ENCODE peak calls at places on chromosomes 16 and 17, in ten cellular contexts. One of them, this sample, is unnamed.

GRCh38 chr17:8122391-8122922 is 1.4 kb downstream of the HES7 start:
- DNase-seq in Karpas-422: no peak
- DNase-seq in GM12878: no peak
- DNase-seq in K562: no peak
- DNase-seq in GM23248: peak; percentile 72
- DNase-seq in keratinocyte: no peak
- DNase-seq in HCT116: no peak
- DNase-seq in neural progenitor cell: peak; percentile 57
- DNase-seq in PC-3: peak; percentile 5
- DNase-seq in mesendoderm: peak; percentile 42
- DNase-seq in this sample: no peak

GRCh38 chr16:1156983-1157638 is 4.2 kb downstream of the CACNA1H start:
- DNase-seq in HCT116: no peak
- DNase-seq in mesendoderm: no peak
- DNase-seq in K562: no peak
- DNase-seq in GM23248: no peak
- DNase-seq in keratinocyte: no peak
- DNase-seq in neural progenitor cell: no peak
- DNase-seq in PC-3: no peak
- DNase-seq in GM12878: no peak
- DNase-seq in Karpas-422: no peak
- DNase-seq in this sample: no peak

GRCh38 chr17:57356722-57357391 is 100.5 kb downstream of the MSI2 start:
- DNase-seq in neural progenitor cell: peak; percentile 74
- DNase-seq in GM12878: no peak
- DNase-seq in Karpas-422: peak; percentile 93
- DNase-seq in K562: no peak
- DNase-seq in mesendoderm: no peak
- DNase-seq in HCT116: no peak
- DNase-seq in keratinocyte: no peak
- DNase-seq in PC-3: no peak
- DNase-seq in GM23248: no peak
- DNase-seq in this sample: peak; percentile 96

GRCh38 chr16:72066747-72067146 is 3.7 kb downstream of the HPR start:
- DNase-seq in mesendoderm: peak; percentile 68
- DNase-seq in HCT116: peak; percentile 13
- DNase-seq in GM12878: no peak
- DNase-seq in GM23248: peak; percentile 65
- DNase-seq in Karpas-422: peak; percentile 68
- DNase-seq in neural progenitor cell: peak; percentile 56
- DNase-seq in K562: peak; percentile 46
- DNase-seq in PC-3: peak; percentile 42
- DNase-seq in keratinocyte: no peak
- DNase-seq in this sample: peak; percentile 47

GRCh38 chr16:10178079-10178478 is 4.1 kb downstream of the GRIN2A start:
- DNase-seq in neural progenitor cell: no peak
- DNase-seq in K562: no peak
- DNase-seq in Karpas-422: no peak
- DNase-seq in mesendoderm: peak; percentile 11
- DNase-seq in PC-3: peak; percentile 58
- DNase-seq in keratinocyte: peak; percentile 44
- DNase-seq in GM23248: no peak
- DNase-seq in HCT116: no peak
- DNase-seq in GM12878: no peak
- DNase-seq in this sample: no peak

GRCh38 chr16:81700071-81700779 is 78.9 kb upstream of the PLCG2 start:
- DNase-seq in GM12878: no peak
- DNase-seq in Karpas-422: no peak
- DNase-seq in keratinocyte: no peak
- DNase-seq in neural progenitor cell: no peak
- DNase-seq in GM23248: no peak
- DNase-seq in K562: no peak
- DNase-seq in mesendoderm: no peak
- DNase-seq in HCT116: no peak
- DNase-seq in PC-3: no peak
- DNase-seq in this sample: no peak

GRCh38 chr17:31327534-31328526 is 6.4 kb upstream of the EVI2A start:
- DNase-seq in neural progenitor cell: no peak
- DNase-seq in K562: no peak
- DNase-seq in GM12878: no peak
- DNase-seq in HCT116: no peak
- DNase-seq in GM23248: peak; percentile 90
- DNase-seq in PC-3: peak; percentile 78
- DNase-seq in keratinocyte: no peak
- DNase-seq in Karpas-422: no peak
- DNase-seq in mesendoderm: peak; percentile 40
- DNase-seq in this sample: no peak

GRCh38 chr16:65737831-65738230 is 616.0 kb upstream of the CDH11 start:
- DNase-seq in keratinocyte: no peak
- DNase-seq in GM12878: no peak
- DNase-seq in GM23248: no peak
- DNase-seq in neural progenitor cell: peak; percentile 80
- DNase-seq in mesendoderm: peak; percentile 67
- DNase-seq in PC-3: no peak
- DNase-seq in HCT116: no peak
- DNase-seq in K562: no peak
- DNase-seq in Karpas-422: no peak
- DNase-seq in this sample: no peak

GRCh38 chr16:49868164-49868668 is 12.3 kb upstream of the ZNF423 start:
- DNase-seq in K562: no peak
- DNase-seq in mesendoderm: no peak
- DNase-seq in GM12878: no peak
- DNase-seq in PC-3: no peak
- DNase-seq in Karpas-422: no peak
- DNase-seq in GM23248: no peak
- DNase-seq in neural progenitor cell: no peak
- DNase-seq in HCT116: no peak
- DNase-seq in keratinocyte: no peak
- DNase-seq in this sample: no peak

GRCh38 chr16:8229011-8229520 is 361.2 kb downstream of the TMEM114 start:
- DNase-seq in HCT116: no peak
- DNase-seq in Karpas-422: no peak
- DNase-seq in K562: no peak
- DNase-seq in neural progenitor cell: no peak
- DNase-seq in GM12878: no peak
- DNase-seq in PC-3: no peak
- DNase-seq in keratinocyte: no peak
- DNase-seq in mesendoderm: peak; percentile 73
- DNase-seq in GM23248: no peak
- DNase-seq in this sample: no peak

GRCh38 chr16:533391-534088 is 6.0 kb downstream of the CAPN15 start:
- DNase-seq in PC-3: no peak
- DNase-seq in Karpas-422: no peak
- DNase-seq in GM12878: no peak
- DNase-seq in HCT116: no peak
- DNase-seq in neural progenitor cell: peak; percentile 65
- DNase-seq in GM23248: no peak
- DNase-seq in K562: no peak
- DNase-seq in mesendoderm: no peak
- DNase-seq in keratinocyte: no peak
- DNase-seq in this sample: no peak

GRCh38 chr16:58299757-58300349 is 5.0 kb upstream of the PRSS54 start:
- DNase-seq in mesendoderm: peak; percentile 72
- DNase-seq in PC-3: peak; percentile 52
- DNase-seq in HCT116: peak; percentile 13
- DNase-seq in Karpas-422: peak; percentile 82
- DNase-seq in keratinocyte: no peak
- DNase-seq in GM12878: no peak
- DNase-seq in neural progenitor cell: peak; percentile 71
- DNase-seq in GM23248: peak; percentile 23
- DNase-seq in K562: peak; percentile 41
- DNase-seq in this sample: peak; percentile 56

GRCh38 chr17:68480885-68481284 is 23.6 kb upstream of the WIPI1 start:
- DNase-seq in K562: no peak
- DNase-seq in GM23248: no peak
- DNase-seq in HCT116: no peak
- DNase-seq in neural progenitor cell: no peak
- DNase-seq in keratinocyte: no peak
- DNase-seq in mesendoderm: no peak
- DNase-seq in GM12878: no peak
- DNase-seq in Karpas-422: no peak
- DNase-seq in PC-3: no peak
- DNase-seq in this sample: no peak

GRCh38 chr16:17453365-17454122 is 17.2 kb downstream of the XYLT1 start:
- DNase-seq in mesendoderm: no peak
- DNase-seq in HCT116: no peak
- DNase-seq in PC-3: no peak
- DNase-seq in K562: no peak
- DNase-seq in GM23248: no peak
- DNase-seq in keratinocyte: no peak
- DNase-seq in neural progenitor cell: no peak
- DNase-seq in Karpas-422: no peak
- DNase-seq in GM12878: no peak
- DNase-seq in this sample: no peak
- H3K79me2 ChIP-seq in mesendoderm: peaks cover 2% of the 10 kb centered on the region
- H3K79me2 ChIP-seq in HCT116: no peaks in the 10 kb centered on the region
- H3K79me2 ChIP-seq in PC-3: no peaks in the 10 kb centered on the region
- H3K79me2 ChIP-seq in K562: no peaks in the 10 kb centered on the region
- H3K79me2 ChIP-seq in GM23248: peaks cover 100% of the 10 kb centered on the region
- H3K79me2 ChIP-seq in keratinocyte: no peaks in the 10 kb centered on the region
- H3K79me2 ChIP-seq in neural progenitor cell: no peaks in the 10 kb centered on the region
- H3K79me2 ChIP-seq in Karpas-422: peaks cover 20% of the 10 kb centered on the region
- H3K79me2 ChIP-seq in GM12878: no peaks in the 10 kb centered on the region
- H3K79me2 ChIP-seq in this sample: peaks cover 46% of the 10 kb centered on the region

DNA sequence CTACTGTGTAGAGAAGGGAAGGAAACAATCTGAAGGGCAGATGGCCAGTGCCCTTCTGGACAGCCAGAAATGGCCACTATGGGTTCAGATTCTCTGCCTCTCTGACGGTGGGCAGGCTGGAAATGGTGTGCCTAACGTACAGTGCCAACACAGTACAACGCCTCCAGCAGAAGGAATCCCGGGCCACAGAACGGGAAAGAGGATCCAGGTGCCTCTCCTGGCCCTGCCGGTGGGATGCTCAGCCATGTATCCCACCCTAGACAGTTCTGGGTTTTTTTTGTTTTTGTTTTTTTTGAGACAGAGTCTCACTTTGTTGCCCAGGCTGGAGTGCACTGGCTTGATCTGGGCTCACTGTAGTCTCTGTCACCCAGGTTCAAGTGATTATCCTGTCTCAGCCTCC is 71.5 kb downstream of the SLC5A11 start:
- DNase-seq in mesendoderm: no peak
- DNase-seq in neural progenitor cell: no peak
- DNase-seq in GM12878: no peak
- DNase-seq in HCT116: no peak
- DNase-seq in keratinocyte: no peak
- DNase-seq in Karpas-422: no peak
- DNase-seq in GM23248: no peak
- DNase-seq in K562: no peak
- DNase-seq in PC-3: no peak
- DNase-seq in this sample: no peak
- H3K36me3 ChIP-seq in mesendoderm: no peaks in the 10 kb centered on the region
- H3K36me3 ChIP-seq in neural progenitor cell: no peaks in the 10 kb centered on the region
- H3K36me3 ChIP-seq in GM12878: peaks cover 19% of the 10 kb centered on the region
- H3K36me3 ChIP-seq in HCT116: no peaks in the 10 kb centered on the region
- H3K36me3 ChIP-seq in keratinocyte: peaks cover 9% of the 10 kb centered on the region
- H3K36me3 ChIP-seq in Karpas-422: no peaks in the 10 kb centered on the region
- H3K36me3 ChIP-seq in GM23248: peaks cover 4% of the 10 kb centered on the region
- H3K36me3 ChIP-seq in K562: peaks cover 19% of the 10 kb centered on the region
- H3K36me3 ChIP-seq in PC-3: no peaks in the 10 kb centered on the region
- H3K36me3 ChIP-seq in this sample: peaks cover 4% of the 10 kb centered on the region

DNA sequence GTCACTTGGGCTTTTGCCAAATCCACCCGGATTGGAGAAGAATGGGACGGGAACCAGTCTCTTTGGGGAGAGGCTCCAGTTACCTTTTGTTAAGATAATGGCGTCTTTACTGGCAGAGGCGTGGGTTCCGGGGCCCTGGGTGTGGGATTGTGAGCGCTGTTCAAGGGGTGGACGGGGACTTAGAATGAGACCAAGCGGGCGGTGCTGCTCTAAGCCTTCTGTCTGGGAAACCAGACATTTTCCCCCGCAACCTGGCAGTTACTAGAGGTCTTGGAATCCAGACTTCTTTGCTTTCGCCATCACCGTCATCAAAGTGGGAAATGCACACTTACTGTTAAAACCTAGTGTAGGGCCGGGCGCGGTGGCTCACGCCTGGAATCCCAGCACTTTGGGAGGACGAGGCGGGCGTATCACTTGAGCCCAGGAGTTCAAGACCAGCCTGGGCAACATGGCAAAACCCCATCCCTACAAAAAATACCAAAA is 706 bp downstream of the TEN1 start:
- DNase-seq in HCT116: no peak
- DNase-seq in mesendoderm: no peak
- DNase-seq in K562: no peak
- DNase-seq in Karpas-422: no peak
- DNase-seq in keratinocyte: no peak
- DNase-seq in GM12878: no peak
- DNase-seq in PC-3: no peak
- DNase-seq in neural progenitor cell: no peak
- DNase-seq in GM23248: peak; percentile 91
- DNase-seq in this sample: no peak
- H3K79me2 ChIP-seq in HCT116: peaks cover 19% of the 10 kb centered on the region
- H3K79me2 ChIP-seq in mesendoderm: peaks cover 13% of the 10 kb centered on the region
- H3K79me2 ChIP-seq in K562: peaks cover 38% of the 10 kb centered on the region
- H3K79me2 ChIP-seq in Karpas-422: peaks cover 49% of the 10 kb centered on the region
- H3K79me2 ChIP-seq in keratinocyte: peaks cover 3% of the 10 kb centered on the region
- H3K79me2 ChIP-seq in GM12878: peaks cover 20% of the 10 kb centered on the region
- H3K79me2 ChIP-seq in PC-3: peaks cover 61% of the 10 kb centered on the region
- H3K79me2 ChIP-seq in neural progenitor cell: peaks cover 26% of the 10 kb centered on the region
- H3K79me2 ChIP-seq in GM23248: peaks cover 45% of the 10 kb centered on the region
- H3K79me2 ChIP-seq in this sample: peaks cover 24% of the 10 kb centered on the region

GRCh38 chr16:31461201-31461920 is 2.1 kb downstream of the ARMC5 start:
- DNase-seq in GM12878: no peak
- DNase-seq in mesendoderm: no peak
- DNase-seq in PC-3: no peak
- DNase-seq in Karpas-422: no peak
- DNase-seq in GM23248: no peak
- DNase-seq in HCT116: no peak
- DNase-seq in keratinocyte: no peak
- DNase-seq in neural progenitor cell: no peak
- DNase-seq in K562: no peak
- DNase-seq in this sample: no peak

GRCh38 chr16:31458073-31458834 is 1.0 kb upstream of the ARMC5 start:
- DNase-seq in K562: peak; percentile 71
- DNase-seq in neural progenitor cell: peak; percentile 69
- DNase-seq in mesendoderm: peak; percentile 75
- DNase-seq in GM12878: no peak
- DNase-seq in PC-3: no peak
- DNase-seq in keratinocyte: no peak
- DNase-seq in Karpas-422: no peak
- DNase-seq in HCT116: no peak
- DNase-seq in GM23248: peak; percentile 67
- DNase-seq in this sample: peak; percentile 77

GRCh38 chr16:31458835-31459721 is at the start of gene ARMC5:
- DNase-seq in keratinocyte: peak; percentile 89
- DNase-seq in Karpas-422: peak; percentile 99
- DNase-seq in K562: peak; percentile 85
- DNase-seq in GM12878: peak; percentile 90
- DNase-seq in HCT116: peak; percentile 97
- DNase-seq in GM23248: peak; percentile 100
- DNase-seq in neural progenitor cell: peak; percentile 99
- DNase-seq in mesendoderm: peak; percentile 99
- DNase-seq in PC-3: peak; percentile 90
- DNase-seq in this sample: peak; percentile 98

GRCh38 chr16:31460582-31461002 is 1.3 kb downstream of the ARMC5 start:
- DNase-seq in keratinocyte: no peak
- DNase-seq in GM23248: peak; percentile 86
- DNase-seq in neural progenitor cell: peak; percentile 58
- DNase-seq in Karpas-422: peak; percentile 76
- DNase-seq in mesendoderm: peak; percentile 65
- DNase-seq in PC-3: peak; percentile 51
- DNase-seq in GM12878: no peak
- DNase-seq in K562: peak; percentile 9
- DNase-seq in HCT116: peak; percentile 56
- DNase-seq in this sample: peak; percentile 67

GRCh38 chr16:31459722-31460581 is 651 bp downstream of the ARMC5 start:
- DNase-seq in Karpas-422: peak; percentile 100
- DNase-seq in PC-3: peak; percentile 98
- DNase-seq in keratinocyte: peak; percentile 94
- DNase-seq in mesendoderm: peak; percentile 99
- DNase-seq in GM12878: peak; percentile 96
- DNase-seq in K562: peak; percentile 95
- DNase-seq in HCT116: peak; percentile 98
- DNase-seq in GM23248: peak; percentile 100
- DNase-seq in neural progenitor cell: peak; percentile 100
- DNase-seq in this sample: peak; percentile 100
- H3K36me3 ChIP-seq in Karpas-422: no peaks in the 10 kb centered on the region
- H3K36me3 ChIP-seq in PC-3: no peaks in the 10 kb centered on the region
- H3K36me3 ChIP-seq in keratinocyte: peaks cover 11% of the 10 kb centered on the region
- H3K36me3 ChIP-seq in mesendoderm: no peaks in the 10 kb centered on the region
- H3K36me3 ChIP-seq in GM12878: no peaks in the 10 kb centered on the region
- H3K36me3 ChIP-seq in K562: peaks cover 53% of the 10 kb centered on the region
- H3K36me3 ChIP-seq in HCT116: no peaks in the 10 kb centered on the region
- H3K36me3 ChIP-seq in GM23248: no peaks in the 10 kb centered on the region
- H3K36me3 ChIP-seq in neural progenitor cell: no peaks in the 10 kb centered on the region
- H3K36me3 ChIP-seq in this sample: peaks cover 13% of the 10 kb centered on the region

This sample was measured in OCI-LY7.